ENCODE peak calls at places on chromosomes 16 and 17, in six cellular contexts. One of them, this sample, is unnamed.

GRCh38 chr17:80960037-80960796 is 31.4 kb upstream of the CHMP6 start:
- DNase-seq in IMR-90: no peak
- DNase-seq in H1: no peak
- DNase-seq in H9: no peak
- DNase-seq in neuronal stem cell: no peak
- DNase-seq in trophoblast cell: no peak
- DNase-seq in this sample: no peak

GRCh38 chr17:47240806-47241205 is 12.8 kb upstream of the ITGB3 start:
- DNase-seq in IMR-90: no peak
- DNase-seq in H1: no peak
- DNase-seq in H9: no peak
- DNase-seq in neuronal stem cell: no peak
- DNase-seq in trophoblast cell: no peak
- DNase-seq in this sample: no peak

GRCh38 chr17:17749025-17749772 is 67.9 kb downstream of the RAI1 start:
- DNase-seq in IMR-90: no peak
- DNase-seq in H1: no peak
- DNase-seq in H9: peak
- DNase-seq in neuronal stem cell: no peak
- DNase-seq in trophoblast cell: no peak
- DNase-seq in this sample: no peak

GRCh38 chr17:67132366-67132765 is 88.0 kb downstream of the CACNG1 start:
- DNase-seq in IMR-90: no peak
- DNase-seq in H1: no peak
- DNase-seq in H9: no peak
- DNase-seq in neuronal stem cell: no peak
- DNase-seq in trophoblast cell: no peak
- DNase-seq in this sample: no peak

GRCh38 chr16:87062569-87063442 is 254.4 kb downstream of the C16orf95 start:
- DNase-seq in IMR-90: peak
- DNase-seq in H1: no peak
- DNase-seq in H9: peak
- DNase-seq in neuronal stem cell: peak
- DNase-seq in trophoblast cell: no peak
- DNase-seq in this sample: peak

GRCh38 chr17:53724726-53725125 is 98.0 kb upstream of the KIF2B start:
- DNase-seq in IMR-90: no peak
- DNase-seq in H1: no peak
- DNase-seq in H9: no peak
- DNase-seq in neuronal stem cell: no peak
- DNase-seq in trophoblast cell: no peak
- DNase-seq in this sample: no peak

GRCh38 chr16:68283346-68283745 is 19.0 kb downstream of the SLC7A6 start:
- DNase-seq in IMR-90: no peak
- DNase-seq in H1: no peak
- DNase-seq in H9: no peak
- DNase-seq in neuronal stem cell: no peak
- DNase-seq in trophoblast cell: no peak
- DNase-seq in this sample: no peak

GRCh38 chr17:73342057-73342522 is 30.3 kb upstream of the CDC42EP4 start:
- DNase-seq in IMR-90: peak
- DNase-seq in H1: peak
- DNase-seq in H9: peak
- DNase-seq in neuronal stem cell: peak
- DNase-seq in trophoblast cell: no peak
- DNase-seq in this sample: peak

GRCh38 chr17:47729486-47729885 is 3.5 kb upstream of the TBX21 start:
- DNase-seq in IMR-90: no peak
- DNase-seq in H1: no peak
- DNase-seq in H9: peak
- DNase-seq in neuronal stem cell: no peak
- DNase-seq in trophoblast cell: no peak
- DNase-seq in this sample: no peak

GRCh38 chr16:27108826-27109665 is 42.3 kb downstream of the C16orf82 start:
- DNase-seq in IMR-90: no peak
- DNase-seq in H1: no peak
- DNase-seq in H9: no peak
- DNase-seq in neuronal stem cell: no peak
- DNase-seq in trophoblast cell: no peak
- DNase-seq in this sample: no peak

GRCh38 chr17:29948460-29949185 is 7.2 kb downstream of the EFCAB5 start:
- DNase-seq in IMR-90: no peak
- DNase-seq in H1: no peak
- DNase-seq in H9: no peak
- DNase-seq in neuronal stem cell: no peak
- DNase-seq in trophoblast cell: no peak
- DNase-seq in this sample: no peak

GRCh38 chr17:61825448-61826137 is 37.7 kb downstream of the BRIP1 start:
- DNase-seq in IMR-90: no peak
- DNase-seq in H1: no peak
- DNase-seq in H9: no peak
- DNase-seq in neuronal stem cell: no peak
- DNase-seq in trophoblast cell: no peak
- DNase-seq in this sample: no peak

GRCh38 chr17:19304751-19305150 is 57.8 kb downstream of the B9D1 start:
- DNase-seq in IMR-90: no peak
- DNase-seq in H1: no peak
- DNase-seq in H9: no peak
- DNase-seq in neuronal stem cell: no peak
- DNase-seq in trophoblast cell: no peak
- DNase-seq in this sample: no peak

GRCh38 chr16:30570621-30571443 is 682 bp downstream of the ZNF688 start:
- DNase-seq in IMR-90: peak
- DNase-seq in H1: no peak
- DNase-seq in H9: peak
- DNase-seq in neuronal stem cell: peak
- DNase-seq in trophoblast cell: no peak
- DNase-seq in this sample: peak

GRCh38 chr17:78689029-78689428 is 93.0 kb downstream of the CYTH1 start:
- DNase-seq in IMR-90: no peak
- DNase-seq in H1: no peak
- DNase-seq in H9: no peak
- DNase-seq in neuronal stem cell: no peak
- DNase-seq in trophoblast cell: no peak
- DNase-seq in this sample: no peak

GRCh38 chr17:8019665-8020064 is 17.2 kb downstream of the GUCY2D start:
- DNase-seq in IMR-90: peak
- DNase-seq in H1: no peak
- DNase-seq in H9: no peak
- DNase-seq in neuronal stem cell: no peak
- DNase-seq in trophoblast cell: peak
- DNase-seq in this sample: no peak

GRCh38 chr17:69810326-69811035 is 264.5 kb upstream of the KCNJ16 start:
- DNase-seq in IMR-90: no peak
- DNase-seq in H1: no peak
- DNase-seq in H9: no peak
- DNase-seq in neuronal stem cell: no peak
- DNase-seq in trophoblast cell: no peak
- DNase-seq in this sample: no peak

GRCh38 chr16:28112908-28113307 is 49.4 kb upstream of the GSG1L start:
- DNase-seq in IMR-90: no peak
- DNase-seq in H1: no peak
- DNase-seq in H9: no peak
- DNase-seq in neuronal stem cell: no peak
- DNase-seq in trophoblast cell: no peak
- DNase-seq in this sample: no peak

GRCh38 chr17:69404398-69404797 is 10.1 kb upstream of the MAP2K6 start:
- DNase-seq in IMR-90: peak
- DNase-seq in H1: no peak
- DNase-seq in H9: no peak
- DNase-seq in neuronal stem cell: no peak
- DNase-seq in trophoblast cell: peak
- DNase-seq in this sample: no peak

GRCh38 chr16:25411376-25412081 is 153.9 kb upstream of the ZKSCAN2 start:
- DNase-seq in IMR-90: no peak
- DNase-seq in H1: no peak
- DNase-seq in H9: no peak
- DNase-seq in neuronal stem cell: no peak
- DNase-seq in trophoblast cell: no peak
- DNase-seq in this sample: no peak

GRCh38 chr17:31596382-31597323 is 205.2 kb downstream of the RAB11FIP4 start:
- DNase-seq in IMR-90: peak
- DNase-seq in H1: peak
- DNase-seq in H9: peak
- DNase-seq in neuronal stem cell: no peak
- DNase-seq in trophoblast cell: peak
- DNase-seq in this sample: peak

GRCh38 chr16:25553711-25554436 is 137.9 kb upstream of the HS3ST4 start:
- DNase-seq in IMR-90: peak
- DNase-seq in H1: no peak
- DNase-seq in H9: peak
- DNase-seq in neuronal stem cell: no peak
- DNase-seq in trophoblast cell: no peak
- DNase-seq in this sample: no peak

GRCh38 chr16:64878964-64879363 is 242.9 kb downstream of the CDH11 start:
- DNase-seq in IMR-90: no peak
- DNase-seq in H1: no peak
- DNase-seq in H9: no peak
- DNase-seq in neuronal stem cell: no peak
- DNase-seq in trophoblast cell: no peak
- DNase-seq in this sample: no peak

GRCh38 chr16:87369796-87370719 is 13.5 kb downstream of the FBXO31 start:
- DNase-seq in IMR-90: no peak
- DNase-seq in H1: no peak
- DNase-seq in H9: no peak
- DNase-seq in neuronal stem cell: no peak
- DNase-seq in trophoblast cell: no peak
- DNase-seq in this sample: no peak

GRCh38 chr16:2508722-2509400 is 4.9 kb upstream of the ATP6V0C start:
- DNase-seq in IMR-90: no peak
- DNase-seq in H1: no peak
- DNase-seq in H9: no peak
- DNase-seq in neuronal stem cell: no peak
- DNase-seq in trophoblast cell: no peak
- DNase-seq in this sample: no peak

GRCh38 chr17:862584-862983 is 80.4 kb downstream of the MRM3 start:
- DNase-seq in IMR-90: no peak
- DNase-seq in H1: no peak
- DNase-seq in H9: no peak
- DNase-seq in neuronal stem cell: no peak
- DNase-seq in trophoblast cell: no peak
- DNase-seq in this sample: no peak
- H3K14ac ChIP-seq in IMR-90: no peak
- H3K14ac ChIP-seq in H1: no peak
- H3K14ac ChIP-seq in H9: no peak
- H3K14ac ChIP-seq in neuronal stem cell: no peak
- H3K14ac ChIP-seq in trophoblast cell: no peak
- H3K14ac ChIP-seq in this sample: no peak

GRCh38 chr16:54366005-54366634 is 79.5 kb upstream of the IRX3 start:
- DNase-seq in IMR-90: no peak
- DNase-seq in H1: no peak
- DNase-seq in H9: no peak
- DNase-seq in neuronal stem cell: no peak
- DNase-seq in trophoblast cell: no peak
- DNase-seq in this sample: no peak
- H2BK5ac ChIP-seq in IMR-90: no peak
- H2BK5ac ChIP-seq in H1: no peak
- H2BK5ac ChIP-seq in H9: no peak
- H2BK5ac ChIP-seq in neuronal stem cell: no peak
- H2BK5ac ChIP-seq in trophoblast cell: no peak
- H2BK5ac ChIP-seq in this sample: no peak

GRCh38 chr16:11389631-11390565 is 44.6 kb downstream of the RMI2 start:
- DNase-seq in IMR-90: no peak
- DNase-seq in H1: no peak
- DNase-seq in H9: no peak
- DNase-seq in neuronal stem cell: no peak
- DNase-seq in trophoblast cell: no peak
- DNase-seq in this sample: no peak

GRCh38 chr16:11392041-11392581 is 46.9 kb downstream of the RMI2 start:
- DNase-seq in IMR-90: no peak
- DNase-seq in H1: no peak
- DNase-seq in H9: no peak
- DNase-seq in neuronal stem cell: no peak
- DNase-seq in trophoblast cell: no peak
- DNase-seq in this sample: no peak

GRCh38 chr16:11393366-11393765 is 48.1 kb downstream of the RMI2 start:
- DNase-seq in IMR-90: no peak
- DNase-seq in H1: no peak
- DNase-seq in H9: no peak
- DNase-seq in neuronal stem cell: no peak
- DNase-seq in trophoblast cell: no peak
- DNase-seq in this sample: no peak

GRCh38 chr16:11390573-11391495 is 45.6 kb downstream of the RMI2 start:
- DNase-seq in IMR-90: no peak
- DNase-seq in H1: no peak
- DNase-seq in H9: no peak
- DNase-seq in neuronal stem cell: no peak
- DNase-seq in trophoblast cell: no peak
- DNase-seq in this sample: no peak

DNA sequence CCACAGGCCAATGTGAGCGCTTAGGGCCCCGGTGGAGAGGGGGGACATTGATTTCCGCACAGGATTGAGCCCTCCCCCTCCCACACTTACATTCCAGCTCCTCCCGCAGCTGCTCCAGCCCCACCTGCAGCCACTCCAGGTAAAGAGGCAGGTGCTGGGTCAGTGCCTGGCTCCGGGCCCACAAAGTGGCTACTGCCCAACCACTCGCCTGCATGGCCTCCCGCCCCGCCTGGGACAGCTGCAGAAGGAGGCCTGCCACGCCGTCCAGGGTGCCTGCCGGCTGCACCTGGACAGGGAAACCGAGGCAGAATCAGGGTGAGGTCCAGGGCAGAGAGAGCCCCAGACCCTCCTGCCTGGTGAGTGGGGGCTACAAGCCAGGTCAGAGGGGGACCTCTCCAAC is 46.3 kb downstream of the RMI2 start:
- DNase-seq in IMR-90: no peak
- DNase-seq in H1: no peak
- DNase-seq in H9: peak
- DNase-seq in neuronal stem cell: no peak
- DNase-seq in trophoblast cell: no peak
- DNase-seq in this sample: no peak
- H3K4me2 ChIP-seq in IMR-90: no peak
- H3K4me2 ChIP-seq in H1: no peak
- H3K4me2 ChIP-seq in H9: no peak
- H3K4me2 ChIP-seq in neuronal stem cell: no peak
- H3K4me2 ChIP-seq in trophoblast cell: no peak
- H3K4me2 ChIP-seq in this sample: no peak

GRCh38 chr17:43360739-43361498 is 37.9 kb upstream of the ARL4D start:
- DNase-seq in IMR-90: peak
- DNase-seq in H1: peak
- DNase-seq in H9: peak
- DNase-seq in neuronal stem cell: peak
- DNase-seq in trophoblast cell: peak
- DNase-seq in this sample: peak

GRCh38 chr17:43356999-43357398 is 41.8 kb upstream of the ARL4D start:
- DNase-seq in IMR-90: peak
- DNase-seq in H1: no peak
- DNase-seq in H9: no peak
- DNase-seq in neuronal stem cell: no peak
- DNase-seq in trophoblast cell: peak
- DNase-seq in this sample: peak

GRCh38 chr17:43360376-43360738 is 38.4 kb upstream of the ARL4D start:
- DNase-seq in IMR-90: peak
- DNase-seq in H1: no peak
- DNase-seq in H9: no peak
- DNase-seq in neuronal stem cell: no peak
- DNase-seq in trophoblast cell: peak
- DNase-seq in this sample: no peak

GRCh38 chr17:43356450-43356849 is 42.3 kb upstream of the ARL4D start:
- DNase-seq in IMR-90: no peak
- DNase-seq in H1: no peak
- DNase-seq in H9: no peak
- DNase-seq in neuronal stem cell: no peak
- DNase-seq in trophoblast cell: no peak
- DNase-seq in this sample: no peak

GRCh38 chr17:43359469-43360105 is 39.2 kb upstream of the ARL4D start:
- DNase-seq in IMR-90: no peak
- DNase-seq in H1: no peak
- DNase-seq in H9: no peak
- DNase-seq in neuronal stem cell: no peak
- DNase-seq in trophoblast cell: no peak
- DNase-seq in this sample: no peak
- H3K14ac ChIP-seq in IMR-90: peak
- H3K14ac ChIP-seq in H1: no peak
- H3K14ac ChIP-seq in H9: no peak
- H3K14ac ChIP-seq in neuronal stem cell: no peak
- H3K14ac ChIP-seq in trophoblast cell: no peak
- H3K14ac ChIP-seq in this sample: no peak